ENCODE peak calls at places on chromosomes 2 and 18, in seven cellular contexts. C is lung, Z is GM13976, S is upper lobe of right lung, A is cardiac muscle cell, Y is mucosa of descending colon, V is WTC11. G is an unnamed sample.

GRCh38 chr2:288002-288742 is at the start of gene ALKAL2:
- DNase-seq in Y (no peak), Z (peak; percentile 42), S (peak; percentile 68), V (peak; percentile 44), C (no peak), A (peak; percentile 29), G (peak; percentile 61)

GRCh38 chr2:127068351-127068741 is 38.6 kb downstream of the BIN1 start:
- DNase-seq in V (no peak), Y (no peak), C (no peak), Z (no peak), A (no peak), S (no peak), G (no peak)

GRCh38 chr18:58314284-58314683 is 270.3 kb downstream of the NEDD4L start:
- DNase-seq in Z (no peak), S (no peak), A (peak; percentile 92), Y (no peak), V (no peak), C (peak; percentile 63), G (no peak)

GRCh38 chr18:11955299-11956029 is 25.8 kb upstream of the IMPA2 start:
- DNase-seq in S (peak; percentile 80), V (no peak), Z (no peak), A (peak; percentile 94), C (peak; percentile 75), Y (no peak), G (no peak)

GRCh38 chr2:237689569-237690131 is 62.3 kb downstream of the LRRFIP1 start:
- DNase-seq in A (no peak), V (no peak), C (peak; percentile 73), S (peak; percentile 85), Y (peak; percentile 79), Z (no peak), G (no peak)

GRCh38 chr18:46891742-46892214 is 25.5 kb downstream of the PIAS2 start:
- DNase-seq in V (no peak), Z (peak; percentile 64), C (no peak), A (no peak), Y (no peak), S (no peak), G (no peak)

GRCh38 chr18:45156941-45157340 is 458.3 kb upstream of the SLC14A2 start:
- DNase-seq in V (no peak), A (peak; percentile 76), C (no peak), S (no peak), Y (no peak), Z (no peak), G (no peak)

GRCh38 chr2:29444150-29444549 is 328.9 kb downstream of the CLIP4 start:
- DNase-seq in Y (no peak), V (no peak), A (no peak), Z (no peak), S (no peak), C (no peak), G (no peak)

GRCh38 chr18:55381277-55381676 is 206.7 kb downstream of the TCF4 start:
- DNase-seq in Y (no peak), A (peak; percentile 63), Z (no peak), C (no peak), V (no peak), S (no peak), G (no peak)

GRCh38 chr18:49609416-49610284 is 47.8 kb downstream of the LIPG start:
- DNase-seq in A (no peak), Y (no peak), C (no peak), V (no peak), S (no peak), Z (no peak), G (no peak)

GRCh38 chr2:36812196-36812595 is 115.7 kb downstream of the VIT start:
- DNase-seq in Y (no peak), C (no peak), S (no peak), V (peak; percentile 78), A (no peak), Z (no peak), G (peak; percentile 19)

GRCh38 chr2:154229971-154230370 is 358.2 kb downstream of the GALNT13 start:
- DNase-seq in C (no peak), Y (peak; percentile 8), V (no peak), A (no peak), S (no peak), Z (no peak), G (no peak)

GRCh38 chr2:54555318-54555837 is 99.3 kb downstream of the SPTBN1 start:
- DNase-seq in Z (no peak), A (no peak), V (no peak), C (no peak), S (no peak), Y (no peak), G (no peak)

GRCh38 chr2:33476100-33476792 is at the start of gene RASGRP3:
- DNase-seq in A (peak; percentile 92), Y (peak; percentile 77), V (peak; percentile 17), S (peak; percentile 81), Z (peak; percentile 51), C (peak; percentile 77), G (peak; percentile 49)

GRCh38 chr2:236633219-236633570 is 63.6 kb downstream of the ACKR3 start:
- DNase-seq in S (peak; percentile 23), V (no peak), Y (no peak), C (no peak), Z (no peak), A (no peak), G (no peak)

GRCh38 chr2:104584393-104584792 is 269.5 kb upstream of the POU3F3 start:
- DNase-seq in A (no peak), C (no peak), S (no peak), Y (no peak), V (peak; percentile 21), Z (no peak), G (no peak)

GRCh38 chr2:45444991-45445390 is 166.1 kb downstream of the SRBD1 start:
- DNase-seq in Z (no peak), V (no peak), Y (no peak), A (no peak), S (no peak), C (no peak), G (no peak)

GRCh38 chr2:109238580-109238979 is 109.6 kb downstream of the SH3RF3 start:
- DNase-seq in S (peak; percentile 86), C (peak; percentile 83), V (no peak), Y (peak; percentile 37), Z (peak; percentile 41), A (peak; percentile 97), G (no peak)

GRCh38 chr2:157760949-157761348 is 115.2 kb downstream of the ACVR1 start:
- DNase-seq in Y (no peak), V (no peak), A (no peak), Z (no peak), C (no peak), S (no peak), G (no peak)
- TF ChIP-seq CTCF in Y (no peak), V (no peak), A (no peak), Z (no peak), C (no peak), S (no peak), G (no peak)

GRCh38 chr2:179277429-179278196 is 13.0 kb upstream of the SESTD1 start:
- DNase-seq in V (no peak), A (no peak), S (no peak), Z (no peak), C (no peak), Y (no peak), G (no peak)
- TF ChIP-seq CTCF in V (no peak), A (no peak), S (no peak), Z (no peak), C (no peak), Y (no peak), G (no peak)

DNA sequence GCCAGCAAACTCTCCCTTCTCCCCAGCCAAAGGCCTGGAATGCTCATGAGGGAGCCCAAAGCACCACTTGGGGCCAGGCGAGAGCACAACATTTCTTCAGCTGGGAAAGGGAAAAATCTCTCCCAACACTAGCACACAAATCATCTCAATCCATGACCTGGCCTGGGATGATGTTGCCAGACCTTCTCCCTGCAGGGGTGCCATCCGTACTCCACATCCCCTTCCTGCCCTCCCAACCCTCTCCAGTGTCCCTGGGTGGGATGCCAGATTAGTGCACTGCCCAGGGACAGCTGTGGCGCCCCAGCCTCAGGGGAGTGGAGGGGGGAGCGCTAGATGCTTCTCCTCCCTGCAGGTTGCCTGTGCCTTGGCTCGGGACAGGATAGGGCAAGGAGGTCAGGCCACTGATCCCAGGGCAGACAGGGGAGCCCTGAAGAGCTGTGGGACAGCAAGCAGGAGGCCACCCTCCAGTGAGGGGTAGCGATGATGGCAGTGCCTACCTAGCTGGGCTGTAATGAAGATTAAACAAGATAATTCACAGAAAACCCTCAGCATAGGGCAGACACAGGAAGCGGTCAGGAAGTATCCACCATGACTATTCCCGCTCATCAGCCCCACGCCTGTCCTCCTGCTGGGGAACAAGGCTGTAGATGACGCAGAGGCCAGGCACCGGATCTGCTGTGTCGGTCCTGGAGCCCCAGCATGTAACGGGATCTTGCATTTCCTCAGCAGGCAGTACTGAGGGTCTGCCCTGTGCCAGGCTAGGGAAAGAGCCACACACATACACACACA is 31.1 kb downstream of the SERTAD2 start:
- DNase-seq in V (peak; percentile 32), S (no peak), C (no peak), Y (no peak), Z (no peak), A (no peak), G (no peak)
- TF ChIP-seq CTCF in V (no peak), S (peak; percentile 18), C (no peak), Y (no peak), Z (no peak), A (peak; percentile 37), G (no peak)

DNA sequence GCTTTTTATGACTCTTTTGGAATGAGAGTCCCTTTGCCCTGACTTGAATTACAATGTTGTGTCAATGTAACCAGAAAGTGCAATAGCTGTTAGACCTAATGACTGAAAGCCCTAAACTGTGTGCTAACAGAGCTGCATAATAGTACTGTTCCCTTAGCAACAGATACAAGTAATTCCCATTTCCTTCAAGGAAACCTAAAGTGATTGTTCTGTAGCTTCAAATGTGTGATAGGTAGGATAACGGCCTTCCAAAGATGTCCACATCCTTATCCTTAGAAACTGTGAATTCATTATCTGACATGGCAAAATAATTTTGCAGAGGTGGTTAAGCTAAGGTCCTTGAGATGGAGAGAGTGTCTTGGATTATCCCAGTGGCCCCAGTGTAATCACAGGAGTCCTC is 134.4 kb downstream of the L3MBTL4 start:
- DNase-seq in C (no peak), S (no peak), Y (no peak), A (no peak), V (no peak), Z (no peak), G (no peak)
- TF ChIP-seq CTCF in C (no peak), S (no peak), Y (no peak), A (no peak), V (no peak), Z (no peak), G (no peak)

DNA sequence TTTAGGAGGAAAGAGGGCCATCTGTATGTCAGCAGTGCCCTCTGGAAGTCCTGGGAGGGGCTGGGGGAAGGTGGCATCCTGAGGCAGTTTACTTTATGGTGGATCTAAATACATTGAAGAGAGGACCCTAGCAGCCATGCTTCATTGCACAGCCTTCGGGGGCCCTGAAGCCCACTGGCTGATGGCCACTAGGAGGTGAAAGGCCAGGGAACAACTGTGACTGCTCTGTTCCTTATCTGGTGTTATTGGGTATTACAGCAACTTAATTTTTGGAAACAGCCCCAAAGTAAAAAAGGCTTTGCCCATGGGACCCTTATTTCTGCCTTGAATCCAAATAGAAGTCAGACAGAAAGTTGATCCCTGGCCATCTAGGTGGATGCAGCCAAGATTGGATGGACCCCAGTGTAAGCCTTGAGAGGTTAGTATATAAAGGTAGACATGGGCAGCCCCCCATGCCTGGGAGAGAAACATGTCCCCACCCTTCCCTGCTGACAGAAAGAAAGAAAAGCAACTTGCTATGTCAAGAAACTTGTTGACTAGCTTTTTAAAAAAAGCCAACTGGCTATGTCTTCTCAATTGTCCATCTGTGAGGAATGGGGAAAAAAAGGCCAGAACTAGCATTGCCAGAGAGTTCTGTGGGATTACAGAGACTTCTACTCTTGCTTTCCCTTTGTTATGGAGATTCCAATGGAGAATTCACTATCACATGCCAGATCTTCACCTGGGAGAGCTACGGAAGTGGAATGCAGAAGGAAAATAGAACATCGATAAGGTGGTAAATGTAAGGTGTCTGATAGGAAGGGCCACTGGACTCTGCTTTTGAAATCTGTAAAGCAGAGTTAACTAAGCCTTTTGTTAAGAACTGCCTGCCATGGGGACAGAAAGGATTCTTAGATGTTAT is 58.6 kb upstream of the OSR1 start:
- DNase-seq in Z (no peak), Y (no peak), V (no peak), A (no peak), S (no peak), C (no peak), G (no peak)
- TF ChIP-seq CTCF in Z (no peak), Y (no peak), V (no peak), A (no peak), S (no peak), C (no peak), G (no peak)

G was measured in nephron progenitor cell.